ENCODE peak calls at places on chromosomes 3 and 15, in eight cellular contexts. One of them, this sample, is unnamed.
A peak's percentile ranks its signal among the peaks of the same experiment; 100 is the strongest.

GRCh38 chr15:35043380-35044095 is 41.6 kb downstream of the NANOGP8 start:
- DNase-seq in stimulated activated CD4-positive, alpha-beta T cell treated with anti-CD3 and anti-CD28 coated beads, TNF-alpha, amount 100 ng/mL, for 24 hours: no peak
- DNase-seq in GDM1: no peak
- DNase-seq in GM12892: no peak
- DNase-seq in progenitor cell of endocrine pancreas: no peak
- DNase-seq in NCI-H2029: no peak
- DNase-seq in psoas muscle: no peak
- DNase-seq in CD8-positive, alpha-beta T cell: no peak
- DNase-seq in this sample: no peak

GRCh38 chr3:183265713-183266417 is 12.8 kb downstream of the B3GNT5 start:
- DNase-seq in NCI-H2029: no peak
- DNase-seq in GM12892: no peak
- DNase-seq in CD8-positive, alpha-beta T cell: no peak
- DNase-seq in psoas muscle: no peak
- DNase-seq in stimulated activated CD4-positive, alpha-beta T cell treated with anti-CD3 and anti-CD28 coated beads, TNF-alpha, amount 100 ng/mL, for 24 hours: peak; percentile 36
- DNase-seq in progenitor cell of endocrine pancreas: no peak
- DNase-seq in GDM1: no peak
- DNase-seq in this sample: no peak

GRCh38 chr3:30042274-30042859 is 564.0 kb upstream of the TGFBR2 start:
- DNase-seq in NCI-H2029: peak; percentile 61
- DNase-seq in psoas muscle: peak; percentile 56
- DNase-seq in GDM1: peak; percentile 47
- DNase-seq in progenitor cell of endocrine pancreas: peak; percentile 32
- DNase-seq in CD8-positive, alpha-beta T cell: peak; percentile 27
- DNase-seq in stimulated activated CD4-positive, alpha-beta T cell treated with anti-CD3 and anti-CD28 coated beads, TNF-alpha, amount 100 ng/mL, for 24 hours: peak; percentile 43
- DNase-seq in GM12892: no peak
- DNase-seq in this sample: peak; percentile 42

GRCh38 chr3:143121240-143122088 is 1.9 kb downstream of the CHST2 start:
- DNase-seq in GDM1: no peak
- DNase-seq in stimulated activated CD4-positive, alpha-beta T cell treated with anti-CD3 and anti-CD28 coated beads, TNF-alpha, amount 100 ng/mL, for 24 hours: peak; percentile 22
- DNase-seq in GM12892: peak; percentile 30
- DNase-seq in psoas muscle: peak; percentile 69
- DNase-seq in progenitor cell of endocrine pancreas: no peak
- DNase-seq in CD8-positive, alpha-beta T cell: peak; percentile 52
- DNase-seq in NCI-H2029: no peak
- DNase-seq in this sample: no peak

GRCh38 chr3:41974223-41974622 is 12.3 kb upstream of the ULK4 start:
- DNase-seq in GM12892: no peak
- DNase-seq in NCI-H2029: no peak
- DNase-seq in psoas muscle: no peak
- DNase-seq in GDM1: no peak
- DNase-seq in stimulated activated CD4-positive, alpha-beta T cell treated with anti-CD3 and anti-CD28 coated beads, TNF-alpha, amount 100 ng/mL, for 24 hours: no peak
- DNase-seq in progenitor cell of endocrine pancreas: no peak
- DNase-seq in CD8-positive, alpha-beta T cell: no peak
- DNase-seq in this sample: no peak

GRCh38 chr3:194584866-194585265 is 48.4 kb downstream of the TMEM44 start:
- DNase-seq in progenitor cell of endocrine pancreas: no peak
- DNase-seq in GDM1: no peak
- DNase-seq in NCI-H2029: no peak
- DNase-seq in stimulated activated CD4-positive, alpha-beta T cell treated with anti-CD3 and anti-CD28 coated beads, TNF-alpha, amount 100 ng/mL, for 24 hours: no peak
- DNase-seq in psoas muscle: no peak
- DNase-seq in CD8-positive, alpha-beta T cell: no peak
- DNase-seq in GM12892: no peak
- DNase-seq in this sample: no peak

GRCh38 chr3:126129408-126129891 is 45.5 kb upstream of the SLC41A3 start:
- DNase-seq in CD8-positive, alpha-beta T cell: no peak
- DNase-seq in NCI-H2029: no peak
- DNase-seq in psoas muscle: peak; percentile 60
- DNase-seq in GM12892: no peak
- DNase-seq in GDM1: no peak
- DNase-seq in stimulated activated CD4-positive, alpha-beta T cell treated with anti-CD3 and anti-CD28 coated beads, TNF-alpha, amount 100 ng/mL, for 24 hours: no peak
- DNase-seq in progenitor cell of endocrine pancreas: no peak
- DNase-seq in this sample: no peak

GRCh38 chr15:95362306-95362705 is 968.2 kb upstream of the NR2F2 start:
- DNase-seq in progenitor cell of endocrine pancreas: no peak
- DNase-seq in GDM1: no peak
- DNase-seq in psoas muscle: no peak
- DNase-seq in GM12892: no peak
- DNase-seq in CD8-positive, alpha-beta T cell: no peak
- DNase-seq in NCI-H2029: no peak
- DNase-seq in stimulated activated CD4-positive, alpha-beta T cell treated with anti-CD3 and anti-CD28 coated beads, TNF-alpha, amount 100 ng/mL, for 24 hours: no peak
- DNase-seq in this sample: no peak

GRCh38 chr3:124352143-124352528 is 360.2 kb upstream of the ROPN1 start:
- DNase-seq in stimulated activated CD4-positive, alpha-beta T cell treated with anti-CD3 and anti-CD28 coated beads, TNF-alpha, amount 100 ng/mL, for 24 hours: no peak
- DNase-seq in GM12892: no peak
- DNase-seq in CD8-positive, alpha-beta T cell: no peak
- DNase-seq in GDM1: no peak
- DNase-seq in NCI-H2029: peak; percentile 62
- DNase-seq in psoas muscle: no peak
- DNase-seq in progenitor cell of endocrine pancreas: no peak
- DNase-seq in this sample: peak; percentile 40

GRCh38 chr15:63046927-63047760 is 4.6 kb downstream of the TPM1 start:
- DNase-seq in GDM1: no peak
- DNase-seq in NCI-H2029: no peak
- DNase-seq in CD8-positive, alpha-beta T cell: no peak
- DNase-seq in progenitor cell of endocrine pancreas: no peak
- DNase-seq in psoas muscle: no peak
- DNase-seq in stimulated activated CD4-positive, alpha-beta T cell treated with anti-CD3 and anti-CD28 coated beads, TNF-alpha, amount 100 ng/mL, for 24 hours: no peak
- DNase-seq in GM12892: no peak
- DNase-seq in this sample: no peak

GRCh38 chr15:94414921-94415320 is 183.6 kb downstream of the MCTP2 start:
- DNase-seq in stimulated activated CD4-positive, alpha-beta T cell treated with anti-CD3 and anti-CD28 coated beads, TNF-alpha, amount 100 ng/mL, for 24 hours: no peak
- DNase-seq in GDM1: no peak
- DNase-seq in NCI-H2029: no peak
- DNase-seq in CD8-positive, alpha-beta T cell: no peak
- DNase-seq in psoas muscle: no peak
- DNase-seq in GM12892: no peak
- DNase-seq in progenitor cell of endocrine pancreas: no peak
- DNase-seq in this sample: no peak

GRCh38 chr3:146308222-146308621 is 57.3 kb upstream of the PLSCR4 start:
- DNase-seq in CD8-positive, alpha-beta T cell: no peak
- DNase-seq in NCI-H2029: no peak
- DNase-seq in GDM1: no peak
- DNase-seq in progenitor cell of endocrine pancreas: no peak
- DNase-seq in GM12892: no peak
- DNase-seq in psoas muscle: no peak
- DNase-seq in stimulated activated CD4-positive, alpha-beta T cell treated with anti-CD3 and anti-CD28 coated beads, TNF-alpha, amount 100 ng/mL, for 24 hours: no peak
- DNase-seq in this sample: no peak

GRCh38 chr3:156553705-156554356 is 1.1 kb downstream of the SSR3 start:
- DNase-seq in progenitor cell of endocrine pancreas: no peak
- DNase-seq in CD8-positive, alpha-beta T cell: no peak
- DNase-seq in psoas muscle: no peak
- DNase-seq in NCI-H2029: no peak
- DNase-seq in stimulated activated CD4-positive, alpha-beta T cell treated with anti-CD3 and anti-CD28 coated beads, TNF-alpha, amount 100 ng/mL, for 24 hours: no peak
- DNase-seq in GDM1: no peak
- DNase-seq in GM12892: no peak
- DNase-seq in this sample: no peak